ENCODE peak calls at places on chromosomes 7 and 10, in four cellular contexts. G is AG08396, A is AG09309, H is NCI-H2171. B is an unnamed sample.

GRCh38 chr10:12699258-12699700 is 302.2 kb downstream of the CCDC3 start:
- DNase-seq in H (no peak), A (no peak), G (no peak), B (no peak)

GRCh38 chr7:30846378-30846777 is 65.3 kb upstream of the AQP1 start:
- DNase-seq in G (no peak), H (no peak), A (no peak), B (no peak)

GRCh38 chr10:76647276-76647675 is 990.3 kb downstream of the KCNMA1 start:
- DNase-seq in G (no peak), A (no peak), H (no peak), B (no peak)

GRCh38 chr7:5831196-5831595 is 49.4 kb upstream of the OCM start:
- DNase-seq in H (no peak), G (no peak), A (no peak), B (peak)

GRCh38 chr7:4931932-4932331 is 27.1 kb downstream of the MMD2 start:
- DNase-seq in G (peak), H (peak), A (no peak), B (peak)

GRCh38 chr10:84076540-84077195 is 62.6 kb upstream of the GHITM start:
- DNase-seq in H (no peak), A (no peak), G (peak), B (no peak)

GRCh38 chr10:71255817-71256660 is 43.7 kb downstream of the UNC5B start:
- DNase-seq in H (no peak), G (peak), A (no peak), B (no peak)

GRCh38 chr10:27723436-27723835 is 22.2 kb downstream of the MKX start:
- DNase-seq in A (peak), H (no peak), G (peak), B (no peak)

GRCh38 chr10:112826018-112826697 is 123.9 kb upstream of the TCF7L2 start:
- DNase-seq in H (no peak), A (no peak), G (no peak), B (no peak)

GRCh38 chr10:116741391-116742351 is 695 bp downstream of the HSPA12A start:
- DNase-seq in G (peak), A (no peak), H (no peak), B (no peak)

GRCh38 chr7:7639847-7640220 is 718 bp upstream of the UMAD1 start:
- DNase-seq in H (peak), G (peak), A (no peak), B (no peak)

GRCh38 chr7:105238198-105238765 is 150.4 kb downstream of the SRPK2 start:
- DNase-seq in H (no peak), G (no peak), A (no peak), B (no peak)

GRCh38 chr10:96685297-96685696 is 35.0 kb downstream of the PIK3AP1 start:
- DNase-seq in G (no peak), H (no peak), A (no peak), B (no peak)